ENCODE peak calls at places on chromosomes 12 and 14, in nine cellular contexts. T is lung, A is left lung, R is colonic mucosa, Q is IMR-90, M is aorta, N is neural progenitor cell, S is osteoblast, X is A549. K is an unnamed sample.

GRCh38 chr14:94961761-94962575 is 192.1 kb upstream of the GSC start:
- DNase-seq in N (no peak), Q (no peak), S (no peak), A (no peak), T (no peak), R (no peak), M (no peak), X (no peak), K (no peak)

GRCh38 chr14:37241206-37241605 is 43.5 kb downstream of the MIPOL1 start:
- DNase-seq in A (no peak), Q (no peak), T (no peak), N (no peak), X (no peak), S (no peak), M (no peak), R (no peak), K (no peak)

GRCh38 chr12:26791328-26791791 is 41.6 kb downstream of the ITPR2 start:
- DNase-seq in A (no peak), X (no peak), Q (peak; percentile 43), T (no peak), R (no peak), M (no peak), S (no peak), N (no peak), K (no peak)

GRCh38 chr14:52067873-52068740 is 752 bp downstream of the NID2 start:
- DNase-seq in S (peak; percentile 83), T (no peak), N (peak; percentile 65), Q (peak; percentile 51), A (peak; percentile 75), R (peak; percentile 62), M (peak; percentile 53), X (peak; percentile 13), K (no peak)

GRCh38 chr14:69980457-69981414 is 101.5 kb downstream of the SMOC1 start:
- DNase-seq in R (no peak), Q (no peak), M (no peak), S (no peak), A (no peak), T (no peak), X (no peak), N (peak; percentile 62), K (no peak)

GRCh38 chr12:24608108-24608507 is 340.8 kb downstream of the BCAT1 start:
- DNase-seq in M (no peak), A (no peak), T (no peak), N (no peak), X (no peak), S (no peak), Q (no peak), R (no peak), K (no peak)

GRCh38 chr12:6318440-6318879 is 8.0 kb downstream of the PLEKHG6 start:
- DNase-seq in N (no peak), A (no peak), M (peak; percentile 49), T (no peak), Q (no peak), S (peak; percentile 58), X (no peak), R (no peak), K (no peak)

GRCh38 chr14:75861161-75861621 is 120.6 kb downstream of the TGFB3 start:
- DNase-seq in M (no peak), T (no peak), A (no peak), N (no peak), Q (peak; percentile 87), X (no peak), R (no peak), S (peak; percentile 3), K (no peak)

GRCh38 chr14:35909675-35910074 is 83.5 kb downstream of the BRMS1L start:
- DNase-seq in N (no peak), M (no peak), R (peak; percentile 28), X (no peak), Q (no peak), T (no peak), A (no peak), S (no peak), K (no peak)

GRCh38 chr14:55721353-55721752 is 141.3 kb downstream of the KTN1 start:
- DNase-seq in X (no peak), M (no peak), Q (peak; percentile 88), R (no peak), T (no peak), N (no peak), S (no peak), A (no peak), K (no peak)

GRCh38 chr12:69266045-69266635 is 26.8 kb downstream of the CPSF6 start:
- DNase-seq in X (no peak), T (no peak), S (no peak), M (no peak), R (no peak), N (no peak), A (no peak), Q (peak; percentile 86), K (no peak)

GRCh38 chr14:96616168-96616681 is 114.0 kb downstream of the PAPOLA start:
- DNase-seq in T (no peak), N (peak; percentile 44), A (no peak), Q (no peak), R (no peak), X (no peak), S (no peak), M (no peak), K (no peak)

GRCh38 chr14:90168425-90169105 is 87.8 kb upstream of the PSMC1 start:
- DNase-seq in Q (peak; percentile 69), M (no peak), N (no peak), S (peak; percentile 75), X (no peak), T (no peak), R (no peak), A (no peak), K (no peak)

GRCh38 chr14:105711841-105712460 is 185.6 kb downstream of the TMEM121 start:
- DNase-seq in T (no peak), X (no peak), N (no peak), M (no peak), R (no peak), S (peak; percentile 65), A (no peak), Q (no peak), K (no peak)

GRCh38 chr12:104823985-104824441 is 134.1 kb downstream of the SLC41A2 start:
- DNase-seq in M (peak; percentile 56), S (peak; percentile 17), N (no peak), A (peak; percentile 83), X (no peak), T (peak; percentile 32), Q (no peak), R (no peak), K (no peak)

GRCh38 chr12:34291001-34291400 is 268.7 kb downstream of the ALG10 start:
- DNase-seq in R (no peak), N (no peak), Q (no peak), A (peak; percentile 39), T (no peak), S (no peak), M (no peak), X (no peak), K (no peak)
- H3K9me3 ChIP-seq in R (no peaks in the 10 kb centered on the region), N (peaks cover 2% of the 10 kb centered on the region), Q (peaks cover 81% of the 10 kb centered on the region), A (peaks cover 100% of the 10 kb centered on the region), T (peaks cover 41% of the 10 kb centered on the region), S (no peaks in the 10 kb centered on the region), M (no peaks in the 10 kb centered on the region), X (no peaks in the 10 kb centered on the region), K (no peaks in the 10 kb centered on the region)

GRCh38 chr12:46050805-46051204 is 60.4 kb upstream of the SCAF11 start:
- DNase-seq in A (no peak), M (no peak), X (no peak), T (no peak), Q (no peak), N (no peak), R (no peak), S (no peak), K (no peak)

GRCh38 chr12:46043972-46044520 is 53.7 kb upstream of the SCAF11 start:
- DNase-seq in S (no peak), T (no peak), X (no peak), A (no peak), R (no peak), N (no peak), Q (no peak), M (no peak), K (no peak)

GRCh38 chr12:46046436-46046835 is 56.1 kb upstream of the SCAF11 start:
- DNase-seq in T (no peak), S (no peak), Q (no peak), X (no peak), R (no peak), N (no peak), A (no peak), M (no peak), K (no peak)

GRCh38 chr12:46049665-46050064 is 59.3 kb upstream of the SCAF11 start:
- DNase-seq in A (no peak), R (no peak), T (no peak), S (no peak), N (no peak), Q (no peak), X (no peak), M (no peak), K (no peak)
- H3K9me3 ChIP-seq in A (peaks cover 59% of the 10 kb centered on the region), R (no peaks in the 10 kb centered on the region), T (peaks cover 25% of the 10 kb centered on the region), S (no peaks in the 10 kb centered on the region), N (peaks cover 8% of the 10 kb centered on the region), Q (peaks cover 15% of the 10 kb centered on the region), X (peaks cover 54% of the 10 kb centered on the region), M (peaks cover 23% of the 10 kb centered on the region), K (peaks cover 8% of the 10 kb centered on the region)

DNA sequence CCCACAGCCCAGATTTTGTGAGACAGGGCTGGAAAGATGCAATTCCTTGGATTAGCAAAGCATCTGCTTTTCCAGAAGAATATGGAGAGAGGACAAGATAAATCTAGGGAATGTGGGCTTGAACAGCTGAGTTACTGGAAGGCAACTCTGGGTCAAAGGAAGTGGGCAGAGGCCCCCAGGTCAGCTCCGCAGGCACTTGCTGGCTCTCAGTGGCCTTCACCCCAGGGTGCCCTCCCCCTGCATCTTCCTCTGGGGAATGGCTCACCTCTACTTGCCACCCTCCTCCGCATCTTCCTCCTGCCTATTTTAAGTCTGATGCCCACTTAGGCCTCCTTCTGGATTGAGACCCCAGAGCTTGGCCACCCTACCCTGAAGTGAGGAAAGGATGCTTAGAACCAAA is 10.5 kb upstream of the PNMA1 start:
- DNase-seq in R (no peak), A (no peak), X (no peak), M (no peak), Q (no peak), T (no peak), S (peak; percentile 74), N (no peak), K (no peak)
- H3K9me3 ChIP-seq in R (no peaks in the 10 kb centered on the region), A (no peaks in the 10 kb centered on the region), X (no peaks in the 10 kb centered on the region), M (no peaks in the 10 kb centered on the region), Q (no peaks in the 10 kb centered on the region), T (no peaks in the 10 kb centered on the region), S (no peaks in the 10 kb centered on the region), N (no peaks in the 10 kb centered on the region), K (no peaks in the 10 kb centered on the region)

DNA sequence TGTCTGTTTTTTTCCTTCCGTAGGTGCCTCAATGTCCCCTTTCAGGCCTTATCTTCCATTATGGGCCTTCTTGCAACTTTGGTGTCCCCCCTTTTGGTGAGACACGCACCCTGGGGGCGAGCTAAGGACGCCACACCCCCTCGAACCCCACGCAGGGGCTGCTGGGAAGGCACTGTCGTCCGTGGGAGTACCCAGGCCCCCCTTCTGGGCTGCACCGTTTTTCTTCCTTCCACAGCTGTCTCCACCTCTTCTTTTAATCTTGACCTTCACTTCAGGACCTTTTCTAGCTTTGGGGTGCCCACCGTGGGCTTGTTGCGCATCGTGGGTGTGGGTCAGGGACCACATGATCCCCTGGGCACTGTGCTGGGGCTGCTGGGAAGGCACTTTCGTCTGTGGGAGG is 271.8 kb downstream of the ALG10 start:
- DNase-seq in X (no peak), T (no peak), Q (no peak), M (peak; percentile 18), A (peak; percentile 33), R (no peak), S (no peak), N (no peak), K (peak; percentile 2)
- H3K9me3 ChIP-seq in X (no peaks in the 10 kb centered on the region), T (peaks cover 29% of the 10 kb centered on the region), Q (peaks cover 73% of the 10 kb centered on the region), M (no peaks in the 10 kb centered on the region), A (peaks cover 99% of the 10 kb centered on the region), R (no peaks in the 10 kb centered on the region), S (no peaks in the 10 kb centered on the region), N (no peaks in the 10 kb centered on the region), K (no peaks in the 10 kb centered on the region)